ENCODE peak calls at places on chromosome 1, in nine cellular contexts. X, H, C, F, W, I, Z, K and O are unnamed samples.

GRCh38 chr1:198556969-198557368 is 16.5 kb upstream of the ATP6V1G3 start:
- DNase-seq in H (no peak), I (peak), X (no peak), Z (peak), W (peak), C (no peak), F (no peak), K (no peak), O (peak)

GRCh38 chr1:109240158-109241152 is 8.9 kb upstream of the CELSR2 start:
- DNase-seq in F (no peak), C (peak), W (peak), X (no peak), K (no peak), H (no peak), I (no peak), Z (peak), O (no peak)

GRCh38 chr1:6490181-6491075 is 1.0 kb downstream of the PLEKHG5 start:
- DNase-seq in F (peak), K (no peak), C (peak), Z (peak), H (peak), I (peak), X (peak), W (peak), O (peak)

GRCh38 chr1:185155600-185156320 is 993 bp downstream of the TRMT1L start:
- DNase-seq in X (peak), F (peak), Z (no peak), I (no peak), H (no peak), W (peak), K (peak), C (peak), O (no peak)

GRCh38 chr1:61226791-61227567 is 144.6 kb downstream of the NFIA start:
- DNase-seq in F (no peak), C (peak), Z (no peak), I (no peak), K (no peak), H (no peak), X (peak), W (no peak), O (peak)

GRCh38 chr1:156246762-156247459 is 945 bp downstream of the PAQR6 start:
- DNase-seq in K (no peak), Z (no peak), I (no peak), C (no peak), W (no peak), F (no peak), H (no peak), X (no peak), O (no peak)

GRCh38 chr1:184387871-184388670 is 1.2 kb downstream of the C1orf21 start:
- DNase-seq in I (peak), Z (peak), X (no peak), C (peak), W (peak), K (peak), F (peak), H (peak), O (peak)

GRCh38 chr1:227778401-227778947 is 37.0 kb upstream of the PRSS38 start:
- DNase-seq in W (no peak), Z (no peak), I (no peak), F (peak), C (no peak), K (no peak), H (no peak), X (no peak), O (peak)

GRCh38 chr1:100622966-100623762 is 85.2 kb downstream of the GPR88 start:
- DNase-seq in K (no peak), Z (no peak), H (no peak), I (no peak), W (no peak), F (no peak), C (no peak), X (no peak), O (no peak)

GRCh38 chr1:233354983-233355382 is 27.5 kb downstream of the MAP3K21 start:
- DNase-seq in F (no peak), K (no peak), X (no peak), Z (no peak), I (no peak), W (no peak), H (no peak), C (no peak), O (no peak)